ENCODE peak calls at places on chromosomes 2 and 18, in seven cellular contexts. T, Z, D, H, G, I and B are unnamed samples.

GRCh38 chr2:191539068-191539467 is 138.9 kb upstream of the NABP1 start:
- DNase-seq in T (peak), Z (peak), D (peak), H (no peak), G (no peak), I (peak), B (peak)

GRCh38 chr2:27123302-27124150 is at the start of gene ABHD1:
- DNase-seq in T (peak), Z (peak), D (no peak), H (peak), G (peak), I (peak), B (peak)

GRCh38 chr2:12796617-12797016 is 79.9 kb downstream of the TRIB2 start:
- DNase-seq in T (no peak), Z (no peak), D (no peak), H (no peak), G (no peak), I (no peak), B (no peak)

GRCh38 chr2:148557844-148558436 is 86.6 kb upstream of the EPC2 start:
- DNase-seq in T (no peak), Z (no peak), D (no peak), H (no peak), G (no peak), I (no peak), B (no peak)

GRCh38 chr2:127857494-127857818 is 499 bp downstream of the POLR2D start:
- DNase-seq in T (peak), Z (no peak), D (no peak), H (no peak), G (no peak), I (peak), B (peak)

GRCh38 chr18:45413180-45413836 is 202.0 kb upstream of the SLC14A2 start:
- DNase-seq in T (no peak), Z (no peak), D (no peak), H (no peak), G (no peak), I (no peak), B (no peak)

GRCh38 chr2:96769816-96770215 is 9.1 kb downstream of the CNNM4 start:
- DNase-seq in T (no peak), Z (no peak), D (no peak), H (peak), G (no peak), I (peak), B (no peak)

GRCh38 chr2:99183025-99183424 is 2.0 kb downstream of the MRPL30 start:
- DNase-seq in T (no peak), Z (no peak), D (peak), H (peak), G (no peak), I (no peak), B (no peak)

GRCh38 chr2:52704251-52704650 is 1063.4 kb upstream of the CHAC2 start:
- DNase-seq in T (no peak), Z (no peak), D (no peak), H (no peak), G (no peak), I (no peak), B (no peak)

GRCh38 chr2:157785200-157785599 is 90.9 kb downstream of the ACVR1 start:
- DNase-seq in T (no peak), Z (no peak), D (peak), H (no peak), G (no peak), I (no peak), B (no peak)

GRCh38 chr2:202317080-202317859 is 51.7 kb downstream of the NOP58 start:
- DNase-seq in T (no peak), Z (no peak), D (peak), H (no peak), G (no peak), I (peak), B (no peak)

GRCh38 chr2:120247851-120248250 is 4.8 kb upstream of the RALB start:
- DNase-seq in T (no peak), Z (no peak), D (no peak), H (no peak), G (no peak), I (no peak), B (no peak)

GRCh38 chr2:150134223-150134858 is 353.1 kb downstream of the RND3 start:
- DNase-seq in T (no peak), Z (no peak), D (peak), H (no peak), G (no peak), I (no peak), B (no peak)

GRCh38 chr2:120308038-120308910 is 37.7 kb upstream of the INHBB start:
- DNase-seq in T (no peak), Z (peak), D (no peak), H (no peak), G (no peak), I (no peak), B (no peak)

GRCh38 chr2:126909781-126910180 is 11.1 kb downstream of the TEX51 start:
- DNase-seq in T (no peak), Z (no peak), D (no peak), H (no peak), G (peak), I (peak), B (no peak)

GRCh38 chr2:74741076-74741460 is 87.0 kb downstream of the SEMA4F start:
- DNase-seq in T (peak), Z (no peak), D (no peak), H (no peak), G (no peak), I (no peak), B (no peak)

GRCh38 chr2:219633276-219634065 is 6.0 kb downstream of the SLC4A3 start:
- DNase-seq in T (no peak), Z (no peak), D (no peak), H (no peak), G (no peak), I (peak), B (peak)

GRCh38 chr2:201835066-201835465 is 28.7 kb downstream of the CDK15 start:
- DNase-seq in T (no peak), Z (no peak), D (no peak), H (no peak), G (no peak), I (no peak), B (no peak)

GRCh38 chr2:222819722-222820333 is 41.0 kb upstream of the ACSL3 start:
- DNase-seq in T (no peak), Z (no peak), D (peak), H (no peak), G (no peak), I (no peak), B (no peak)

GRCh38 chr2:192749606-192750200 is 555.0 kb upstream of the TMEFF2 start:
- DNase-seq in T (no peak), Z (no peak), D (no peak), H (peak), G (no peak), I (peak), B (no peak)

GRCh38 chr2:140344842-140345241 is 1564.7 kb upstream of the NXPH2 start:
- DNase-seq in T (no peak), Z (no peak), D (no peak), H (no peak), G (no peak), I (no peak), B (no peak)

GRCh38 chr18:24677011-24677410 is 216.6 kb downstream of the HRH4 start:
- DNase-seq in T (no peak), Z (no peak), D (peak), H (no peak), G (no peak), I (no peak), B (no peak)

GRCh38 chr2:160220545-160221009 is 20.5 kb upstream of the ITGB6 start:
- DNase-seq in T (no peak), Z (no peak), D (no peak), H (no peak), G (no peak), I (no peak), B (no peak)

GRCh38 chr2:190532581-190532980 is 1.9 kb downstream of the NEMP2 start:
- DNase-seq in T (no peak), Z (no peak), D (no peak), H (no peak), G (no peak), I (no peak), B (no peak)

GRCh38 chr2:73281244-73281643 is 3.0 kb downstream of the FBXO41 start:
- DNase-seq in T (no peak), Z (no peak), D (no peak), H (no peak), G (no peak), I (no peak), B (no peak)

GRCh38 chr2:98663521-98664090 is 55.2 kb downstream of the UNC50 start:
- DNase-seq in T (no peak), Z (no peak), D (no peak), H (no peak), G (no peak), I (no peak), B (no peak)

GRCh38 chr2:41853427-41854191 is 194.2 kb upstream of the PKDCC start:
- DNase-seq in T (peak), Z (peak), D (peak), H (peak), G (peak), I (peak), B (peak)
- TF ChIP-seq USF2 in T (no peak), Z (no peak), D (no peak), H (no peak), G (no peak), I (no peak), B (no peak)

GRCh38 chr2:224778474-224778877 is 62.3 kb upstream of the CCDC195 start:
- DNase-seq in T (peak), Z (peak), D (peak), H (peak), G (peak), I (peak), B (peak)
- TF ChIP-seq USF2 in T (no peak), Z (no peak), D (no peak), H (no peak), G (no peak), I (no peak), B (no peak)

GRCh38 chr2:205545971-205546370 is 136.3 kb upstream of the NRP2 start:
- DNase-seq in T (no peak), Z (no peak), D (no peak), H (no peak), G (no peak), I (no peak), B (no peak)
- TF ChIP-seq USF2 in T (no peak), Z (no peak), D (no peak), H (no peak), G (no peak), I (no peak), B (no peak)

GRCh38 chr2:138930571-138930970 is 150.4 kb upstream of the NXPH2 start:
- DNase-seq in T (no peak), Z (no peak), D (no peak), H (no peak), G (no peak), I (no peak), B (no peak)

DNA sequence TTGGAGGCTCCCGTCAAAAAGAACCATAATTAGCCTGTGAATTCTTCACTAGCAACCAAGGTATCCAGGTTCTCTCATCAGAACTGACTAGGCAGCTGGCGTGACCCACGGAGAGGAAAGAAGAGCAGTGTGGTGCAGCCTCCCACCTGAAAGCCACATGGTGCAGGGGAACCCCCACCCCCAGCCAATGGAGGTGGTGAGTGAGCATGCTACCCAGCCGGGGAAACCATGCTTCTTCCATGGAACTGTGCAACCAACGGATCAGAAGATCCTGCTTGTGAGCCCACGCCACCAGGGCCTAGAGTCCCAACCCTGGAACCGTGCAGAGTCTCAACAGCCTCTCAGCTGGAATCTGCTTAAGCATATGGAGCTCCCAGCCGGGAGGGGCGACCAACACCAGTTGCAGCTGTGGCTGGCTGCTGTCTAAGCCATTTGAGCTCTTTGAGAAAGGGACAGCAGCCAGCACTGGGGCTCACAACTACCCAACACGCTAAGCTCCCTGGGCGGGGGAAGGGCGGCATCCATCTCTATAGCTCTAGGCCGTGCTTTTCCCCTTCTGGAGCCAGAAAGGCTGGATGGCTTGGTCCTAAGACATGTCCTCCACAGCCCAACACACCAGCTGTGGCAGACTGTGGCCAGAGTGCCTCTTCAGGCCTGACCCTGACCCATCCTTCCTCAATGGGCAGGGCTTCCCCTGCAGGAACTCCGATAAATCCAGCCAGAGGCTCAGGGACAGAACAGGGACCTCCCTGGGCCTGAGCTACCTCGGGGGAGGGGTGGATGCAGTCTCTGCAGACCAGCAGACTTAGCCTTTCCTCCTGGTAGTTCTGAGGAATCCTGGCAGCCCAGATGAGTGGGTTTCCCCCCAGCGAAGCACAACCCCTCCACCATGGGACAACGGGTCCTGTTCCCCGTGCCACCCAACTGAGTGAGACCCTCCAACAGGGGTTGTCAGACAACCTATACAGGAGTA is 151.4 kb upstream of the NXPH2 start:
- DNase-seq in T (no peak), Z (no peak), D (no peak), H (no peak), G (no peak), I (no peak), B (peak)
- TF ChIP-seq USF2 in T (no peak), Z (no peak), D (no peak), H (no peak), G (no peak), I (no peak), B (no peak)

DNA sequence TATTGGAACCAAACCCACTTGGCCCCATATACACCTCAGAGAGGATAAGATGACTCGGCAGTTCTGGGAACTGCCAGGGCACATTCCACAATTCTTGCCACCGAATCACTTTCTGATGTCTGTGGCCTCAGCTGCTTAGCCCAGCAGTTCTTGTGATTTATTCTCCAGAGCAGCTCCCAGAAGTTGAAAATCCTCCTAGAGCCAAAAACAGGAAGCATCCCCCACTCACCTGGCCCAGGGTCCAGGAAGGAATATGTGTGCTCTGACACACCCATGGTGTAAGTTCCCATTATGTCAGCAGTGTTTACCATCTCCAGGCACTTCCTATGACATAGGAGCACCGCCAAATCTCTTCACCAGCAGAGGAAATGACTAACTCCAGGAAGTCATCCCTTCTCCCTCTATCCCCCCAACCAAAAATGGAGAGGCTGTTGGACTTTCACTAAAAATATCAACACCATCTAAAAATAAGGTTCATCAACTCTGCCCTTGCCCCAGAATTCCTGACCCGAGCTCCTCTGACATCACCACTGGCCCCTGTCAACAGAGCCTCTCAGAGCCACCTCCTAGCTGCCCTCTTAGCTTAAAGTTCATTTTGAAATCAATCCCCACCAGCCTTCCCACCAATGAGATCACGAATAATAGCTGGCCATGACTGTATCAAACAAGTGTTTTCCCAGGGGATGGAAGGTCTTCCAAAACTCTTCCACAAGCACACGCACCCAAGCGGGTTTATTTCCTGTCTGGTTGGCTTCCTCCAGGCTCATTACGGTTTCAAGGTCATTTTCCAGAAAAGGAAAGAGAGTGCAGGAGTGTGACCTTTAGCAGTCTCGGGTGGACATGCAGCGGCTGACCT is 223.1 kb upstream of the PARD3B start:
- DNase-seq in T (no peak), Z (no peak), D (peak), H (no peak), G (no peak), I (no peak), B (no peak)
- TF ChIP-seq USF2 in T (no peak), Z (no peak), D (no peak), H (no peak), G (no peak), I (no peak), B (no peak)

GRCh38 chr2:11748018-11748860 is 1.8 kb downstream of the LPIN1 start:
- DNase-seq in T (no peak), Z (no peak), D (no peak), H (no peak), G (no peak), I (peak), B (no peak)

GRCh38 chr2:11746807-11747459 is 501 bp downstream of the LPIN1 start:
- DNase-seq in T (no peak), Z (no peak), D (peak), H (peak), G (peak), I (peak), B (peak)

GRCh38 chr2:11745613-11746375 is 638 bp upstream of the LPIN1 start:
- DNase-seq in T (no peak), Z (no peak), D (no peak), H (no peak), G (no peak), I (no peak), B (peak)

GRCh38 chr2:11744631-11745394 is 1.6 kb upstream of the LPIN1 start:
- DNase-seq in T (peak), Z (peak), D (peak), H (peak), G (no peak), I (peak), B (peak)

DNA sequence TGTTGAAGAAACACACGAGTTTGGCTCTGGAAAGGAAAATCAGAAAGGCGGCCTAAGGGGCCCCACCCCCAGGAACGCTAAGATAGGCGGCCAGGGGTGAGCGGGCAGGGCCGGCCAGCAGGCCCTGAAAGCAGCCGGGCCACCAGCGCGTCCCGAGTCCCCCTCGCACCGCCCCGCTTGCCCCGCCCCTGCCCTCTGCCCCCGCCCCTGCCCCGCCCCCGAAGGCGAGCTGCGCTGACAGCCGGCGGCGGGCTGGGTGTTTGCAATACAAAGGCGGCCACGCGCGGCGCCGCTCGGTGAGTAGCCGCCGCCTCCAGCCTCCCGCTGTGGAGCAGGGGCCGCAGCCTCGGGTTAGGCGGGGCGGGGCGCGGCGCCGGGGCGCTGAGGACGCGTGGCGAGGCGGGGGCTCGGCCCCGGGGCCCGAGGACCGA is at the start of gene LPIN1:
- DNase-seq in T (peak), Z (peak), D (peak), H (peak), G (peak), I (peak), B (peak)
- TF ChIP-seq USF2 in T (no peak), Z (no peak), D (no peak), H (no peak), G (no peak), I (no peak), B (no peak)

GRCh38 chr2:100834221-100834620 is 14.3 kb downstream of the NPAS2 start:
- DNase-seq in T (no peak), Z (no peak), D (no peak), H (no peak), G (no peak), I (no peak), B (no peak)

GRCh38 chr2:100833330-100833729 is 13.4 kb downstream of the NPAS2 start:
- DNase-seq in T (no peak), Z (no peak), D (no peak), H (no peak), G (no peak), I (no peak), B (no peak)

GRCh38 chr2:100831158-100831715 is 11.3 kb downstream of the NPAS2 start:
- DNase-seq in T (no peak), Z (no peak), D (peak), H (no peak), G (no peak), I (no peak), B (no peak)

GRCh38 chr2:100831831-100832230 is 11.9 kb downstream of the NPAS2 start:
- DNase-seq in T (no peak), Z (no peak), D (no peak), H (no peak), G (no peak), I (no peak), B (no peak)

DNA sequence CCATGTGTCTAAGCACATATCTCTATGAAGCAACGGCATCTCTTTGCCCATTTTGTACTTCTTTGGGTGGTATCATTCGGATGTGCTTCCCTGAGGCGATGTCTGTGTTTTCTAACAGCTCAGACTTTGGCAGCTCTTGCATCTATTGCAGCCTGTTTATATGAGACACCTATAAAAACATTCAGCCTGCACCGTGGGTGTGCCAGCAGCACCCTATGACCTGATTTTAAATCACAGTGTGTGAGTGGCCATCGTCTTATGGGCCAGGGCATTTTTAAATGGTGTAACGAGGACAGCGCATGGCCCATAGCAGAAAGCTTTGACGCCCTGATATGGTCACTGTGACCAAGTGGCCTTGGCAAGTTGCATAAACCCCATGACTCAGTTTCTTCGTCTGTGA is 12.9 kb downstream of the NPAS2 start:
- DNase-seq in T (no peak), Z (no peak), D (peak), H (no peak), G (no peak), I (no peak), B (no peak)
- TF ChIP-seq USF2 in T (no peak), Z (no peak), D (no peak), H (no peak), G (no peak), I (no peak), B (no peak)